ENCODE peak calls at places on chromosomes 4 and X, in six cellular contexts. V, J, W, X, U and Q are unnamed samples.

GRCh38 chrX:104370089-104370488 is 115.4 kb upstream of the ESX1 start:
- DNase-seq in V (no peak), J (no peak), W (no peak), X (peak), U (no peak), Q (no peak)

GRCh38 chr4:185997287-185997686 is 71.7 kb upstream of the TLR3 start:
- DNase-seq in V (no peak), J (no peak), W (no peak), X (no peak), U (peak), Q (no peak)

GRCh38 chrX:2267890-2268289 is 232.9 kb downstream of the DHRSX start:
- DNase-seq in V (no peak), J (no peak), W (no peak), X (no peak), U (no peak), Q (no peak)

GRCh38 chr4:10721616-10722015 is 37.0 kb upstream of the CLNK start:
- DNase-seq in V (no peak), J (no peak), W (no peak), X (no peak), U (no peak), Q (no peak)

GRCh38 chrX:123184199-123184857 is at the start of gene GRIA3:
- DNase-seq in V (no peak), J (no peak), W (peak), X (no peak), U (no peak), Q (peak)

GRCh38 chr4:3421470-3421869 is 20.3 kb upstream of the HGFAC start:
- DNase-seq in V (no peak), J (no peak), W (no peak), X (no peak), U (no peak), Q (no peak)

GRCh38 chr4:177339794-177340374 is 30.2 kb downstream of the NEIL3 start:
- DNase-seq in V (no peak), J (peak), W (no peak), X (peak), U (no peak), Q (no peak)

GRCh38 chrX:72045552-72046277 is 86.0 kb downstream of the RTL5 start:
- DNase-seq in V (no peak), J (peak), W (no peak), X (no peak), U (no peak), Q (peak)

GRCh38 chr4:23368081-23368697 is 521.7 kb downstream of the PPARGC1A start:
- DNase-seq in V (no peak), J (no peak), W (no peak), X (peak), U (no peak), Q (no peak)

GRCh38 chrX:103811858-103812257 is 20.2 kb downstream of the RAB9B start:
- DNase-seq in V (no peak), J (no peak), W (no peak), X (peak), U (no peak), Q (no peak)

GRCh38 chrX:85569691-85570090 is 190.2 kb upstream of the POF1B start:
- DNase-seq in V (no peak), J (no peak), W (no peak), X (no peak), U (no peak), Q (no peak)

GRCh38 chr4:156946508-156947197 is 24.9 kb downstream of the PDGFC start:
- DNase-seq in V (no peak), J (peak), W (no peak), X (no peak), U (no peak), Q (peak)

GRCh38 chr4:183772361-183772760 is 113.3 kb downstream of the TRAPPC11 start:
- DNase-seq in V (no peak), J (no peak), W (no peak), X (no peak), U (no peak), Q (no peak)

GRCh38 chr4:143641406-143641805 is 59.1 kb downstream of the FREM3 start:
- DNase-seq in V (no peak), J (peak), W (no peak), X (no peak), U (no peak), Q (no peak)

GRCh38 chrX:12115377-12115776 is 22.9 kb upstream of the FRMPD4 start:
- DNase-seq in V (no peak), J (peak), W (peak), X (no peak), U (no peak), Q (no peak)

GRCh38 chr4:138182838-138183426 is 59.2 kb downstream of the SLC7A11 start:
- DNase-seq in V (no peak), J (peak), W (peak), X (peak), U (peak), Q (no peak)

GRCh38 chrX:42119076-42119475 is 195.7 kb upstream of the CASK start:
- DNase-seq in V (no peak), J (peak), W (no peak), X (peak), U (no peak), Q (no peak)

GRCh38 chr4:147104768-147105167 is 159.1 kb upstream of the TTC29 start:
- DNase-seq in V (no peak), J (no peak), W (no peak), X (no peak), U (no peak), Q (no peak)

GRCh38 chrX:48522291-48522690 is 683 bp downstream of the EBP start:
- DNase-seq in V (no peak), J (no peak), W (no peak), X (peak), U (peak), Q (no peak)

GRCh38 chrX:69988955-69989394 is 60.8 kb downstream of the AWAT2 start:
- DNase-seq in V (no peak), J (peak), W (no peak), X (no peak), U (no peak), Q (no peak)

GRCh38 chr4:4842476-4843441 is 16.7 kb upstream of the MSX1 start:
- DNase-seq in V (no peak), J (no peak), W (no peak), X (no peak), U (no peak), Q (no peak)

GRCh38 chr4:139889901-139890300 is 224.3 kb downstream of the MGST2 start:
- DNase-seq in V (no peak), J (no peak), W (no peak), X (no peak), U (no peak), Q (no peak)

GRCh38 chr4:151048913-151049312 is 33.8 kb upstream of the LRBA start:
- DNase-seq in V (no peak), J (no peak), W (no peak), X (no peak), U (no peak), Q (no peak)

GRCh38 chrX:130974323-130974722 is 71.3 kb upstream of the ENOX2 start:
- DNase-seq in V (no peak), J (no peak), W (no peak), X (no peak), U (no peak), Q (no peak)

GRCh38 chr4:4867745-4868505 is 8.5 kb downstream of the MSX1 start:
- DNase-seq in V (no peak), J (no peak), W (no peak), X (no peak), U (no peak), Q (no peak)

GRCh38 chrX:40158036-40158706 is 60.4 kb upstream of the BCOR start:
- DNase-seq in V (peak), J (no peak), W (peak), X (no peak), U (no peak), Q (peak)

GRCh38 chr4:140092094-140092820 is 61.7 kb downstream of the MAML3 start:
- DNase-seq in V (no peak), J (peak), W (no peak), X (no peak), U (peak), Q (peak)

GRCh38 chrX:7987160-7987992 is 60.2 kb upstream of the PNPLA4 start:
- DNase-seq in V (no peak), J (no peak), W (no peak), X (peak), U (no peak), Q (no peak)

GRCh38 chr4:151801547-151802516 is 41.0 kb upstream of the GATB start:
- DNase-seq in V (peak), J (peak), W (peak), X (peak), U (peak), Q (peak)

GRCh38 chr4:140260227-140260626 is 106.2 kb upstream of the MAML3 start:
- DNase-seq in V (no peak), J (peak), W (no peak), X (no peak), U (no peak), Q (no peak)

GRCh38 chr4:101114936-101115372 is 232.4 kb downstream of the PPP3CA start:
- DNase-seq in V (no peak), J (no peak), W (peak), X (peak), U (no peak), Q (no peak)

GRCh38 chrX:134186362-134187121 is 50.4 kb upstream of the CCDC160 start:
- DNase-seq in V (peak), J (no peak), W (no peak), X (no peak), U (no peak), Q (no peak)

GRCh38 chrX:139890991-139891700 is 41.7 kb downstream of the ATP11C start:
- DNase-seq in V (no peak), J (peak), W (no peak), X (no peak), U (no peak), Q (no peak)

GRCh38 chrX:104039689-104040505 is at the start of gene H2BW2:
- DNase-seq in V (no peak), J (no peak), W (no peak), X (no peak), U (no peak), Q (no peak)

GRCh38 chr4:108762559-108763225 is at the start of gene ETNPPL:
- DNase-seq in V (peak), J (peak), W (peak), X (peak), U (peak), Q (peak)

GRCh38 chr4:37661643-37662221 is 24.4 kb downstream of the RELL1 start:
- DNase-seq in V (no peak), J (peak), W (no peak), X (no peak), U (no peak), Q (no peak)

GRCh38 chr4:158996669-158997074 is 106.2 kb upstream of the RAPGEF2 start:
- DNase-seq in V (no peak), J (peak), W (no peak), X (no peak), U (no peak), Q (peak)

GRCh38 chrX:1167466-1167865 is 45.0 kb downstream of the CRLF2 start:
- DNase-seq in V (no peak), J (no peak), W (no peak), X (no peak), U (no peak), Q (no peak)

GRCh38 chrX:107574054-107574683 is 54.1 kb upstream of the PRPS1 start:
- DNase-seq in V (no peak), J (no peak), W (no peak), X (peak), U (no peak), Q (no peak)

DNA sequence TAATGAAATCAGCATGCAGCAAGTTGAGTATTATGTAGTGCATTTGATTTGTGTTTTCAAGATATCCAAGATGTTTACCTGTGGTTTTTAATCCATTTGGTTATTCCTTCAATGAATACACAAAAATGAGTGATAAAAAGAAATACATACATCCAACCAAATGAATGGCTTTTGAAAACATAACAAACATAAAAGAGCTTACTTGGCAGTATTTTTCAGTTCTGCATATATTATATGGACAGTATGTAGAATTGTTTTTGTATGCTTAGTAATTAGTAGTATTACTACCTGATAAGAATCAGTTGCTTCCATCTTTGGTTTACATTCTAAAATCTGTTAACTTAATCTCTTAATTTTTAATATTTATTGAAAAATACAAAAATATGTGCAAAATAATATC is 908.9 kb upstream of the AGA start:
- DNase-seq in V (no peak), J (no peak), W (no peak), X (no peak), U (no peak), Q (no peak)
- TF ChIP-seq CTCF in V (no peak), J (no peak), W (no peak), X (no peak), U (no peak), Q (no peak)

DNA sequence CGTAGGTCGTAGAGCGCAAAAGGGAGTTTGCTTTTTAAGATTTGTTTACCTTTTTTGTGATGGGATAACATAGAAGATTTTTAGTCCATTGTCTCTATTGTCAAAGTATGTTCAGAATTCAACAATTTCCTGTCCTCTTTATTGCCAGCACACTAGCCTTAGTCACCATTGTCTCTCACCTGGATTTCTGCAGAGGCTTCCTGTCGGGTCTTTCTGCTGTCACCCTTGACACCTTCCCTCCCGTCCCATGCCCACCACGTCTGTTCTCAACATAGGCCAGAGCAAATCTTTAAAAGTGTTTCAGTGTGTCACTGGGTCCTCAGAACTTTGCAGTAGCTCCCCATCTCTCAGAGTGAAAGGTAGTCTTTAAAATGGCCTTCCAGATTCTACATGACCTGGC is 323.9 kb downstream of the TENM3 start:
- DNase-seq in V (no peak), J (no peak), W (no peak), X (no peak), U (no peak), Q (no peak)
- TF ChIP-seq CTCF in V (no peak), J (no peak), W (no peak), X (no peak), U (no peak), Q (no peak)

GRCh38 chrX:23919706-23920320 is 12.0 kb downstream of the CXorf58 start:
- DNase-seq in V (no peak), J (peak), W (no peak), X (peak), U (peak), Q (peak)
- TF ChIP-seq CTCF in V (no peak), J (peak), W (no peak), X (peak), U (no peak), Q (no peak)

GRCh38 chr4:69503558-69503957 is 7.9 kb upstream of the UGT2B4 start:
- DNase-seq in V (no peak), J (no peak), W (no peak), X (no peak), U (no peak), Q (no peak)
- TF ChIP-seq CTCF in V (no peak), J (no peak), W (no peak), X (no peak), U (no peak), Q (no peak)

GRCh38 chr4:13907255-13907751 is 279.8 kb upstream of the BOD1L1 start:
- DNase-seq in V (no peak), J (peak), W (no peak), X (peak), U (no peak), Q (peak)
- TF ChIP-seq CTCF in V (no peak), J (peak), W (peak), X (no peak), U (no peak), Q (no peak)

DNA sequence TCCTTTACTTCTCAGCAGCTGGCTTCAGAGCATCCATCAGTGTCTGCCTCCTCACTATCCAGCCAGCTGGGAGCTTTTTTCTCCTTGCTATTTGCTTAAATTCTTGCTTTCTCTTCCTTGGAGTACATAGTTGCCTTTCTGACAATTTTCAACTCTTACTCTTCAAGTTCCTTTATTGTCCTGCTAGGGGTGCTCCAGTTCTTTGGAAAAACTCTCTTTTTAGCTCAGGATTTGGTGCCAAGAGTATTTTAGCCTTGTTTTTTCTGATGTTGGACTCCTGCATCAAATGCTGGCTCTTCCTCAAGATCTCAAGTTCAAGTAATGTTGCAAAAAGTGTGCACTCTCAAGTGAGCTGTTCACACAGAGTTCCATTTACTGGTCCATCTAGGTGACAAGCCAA is 126.4 kb downstream of the KDR start:
- DNase-seq in V (no peak), J (peak), W (no peak), X (no peak), U (no peak), Q (no peak)
- TF ChIP-seq CTCF in V (no peak), J (peak), W (peak), X (no peak), U (no peak), Q (peak)